ENCODE peak calls at places on chromosome 3, in five cellular contexts. X, J, H, Q and R are unnamed samples.

GRCh38 chr3:168416446-168416845 is 320.7 kb upstream of the GOLIM4 start:
- DNase-seq in X (no peak), H (no peak), J (no peak), Q (no peak), R (no peak)

GRCh38 chr3:194109192-194109863 is 26.6 kb upstream of the HES1 start:
- DNase-seq in J (no peak), X (no peak), Q (no peak), H (no peak), R (no peak)

GRCh38 chr3:42728668-42729364 is 26.2 kb upstream of the HHATL start:
- DNase-seq in X (no peak), Q (no peak), J (no peak), H (no peak), R (no peak)

GRCh38 chr3:67635806-67636205 is 18.6 kb downstream of the SUCLG2 start:
- DNase-seq in J (no peak), X (no peak), H (no peak), Q (peak), R (peak)

GRCh38 chr3:126517291-126517951 is at the start of gene UROC1:
- DNase-seq in H (no peak), X (no peak), J (no peak), Q (no peak), R (no peak)

GRCh38 chr3:56042326-56042951 is 425.8 kb downstream of the ERC2 start:
- DNase-seq in J (no peak), X (no peak), H (no peak), Q (peak), R (peak)

GRCh38 chr3:144104146-144104545 is 132.5 kb downstream of the DIPK2A start:
- DNase-seq in X (no peak), H (no peak), J (no peak), Q (no peak), R (no peak)

GRCh38 chr3:108578064-108578463 is 11.2 kb downstream of the CIP2A start:
- DNase-seq in X (no peak), J (no peak), Q (no peak), H (no peak), R (no peak)

GRCh38 chr3:88617283-88617682 is 467.5 kb downstream of the C3orf38 start:
- DNase-seq in H (no peak), Q (no peak), X (no peak), J (no peak), R (no peak)

GRCh38 chr3:175129126-175129525 is 270.0 kb downstream of the NAALADL2 start:
- DNase-seq in J (no peak), H (no peak), X (no peak), Q (peak), R (peak)

GRCh38 chr3:160169139-160169830 is 55.9 kb upstream of the C3orf80 start:
- DNase-seq in H (no peak), J (no peak), Q (peak), X (no peak), R (peak)

GRCh38 chr3:111577798-111578685 is 17.1 kb downstream of the ZBED2 start:
- DNase-seq in J (no peak), H (no peak), X (no peak), Q (peak), R (peak)

GRCh38 chr3:197854596-197855343 is 63.7 kb downstream of the LRCH3 start:
- DNase-seq in H (no peak), X (no peak), J (no peak), Q (peak), R (peak)

GRCh38 chr3:113626513-113627371 is 69.7 kb downstream of the USF3 start:
- DNase-seq in Q (peak), X (peak), J (no peak), H (peak), R (peak)

GRCh38 chr3:124315215-124316033 is 323.5 kb upstream of the ROPN1 start:
- DNase-seq in Q (peak), J (no peak), X (no peak), H (no peak), R (peak)